ENCODE peak calls at places on chromosomes 13 and 19, in nine cellular contexts. U, Y, R, E, F, N, D, G and J are unnamed samples.

GRCh38 chr19:19271828-19272599 is 1.1 kb downstream of the TM6SF2 start:
- DNase-seq in N (no peak), U (no peak), D (no peak), F (no peak), G (no peak), R (no peak), Y (no peak), E (no peak), J (no peak)

GRCh38 chr13:28582225-28582891 is 76.6 kb upstream of the POMP start:
- DNase-seq in R (no peak), D (peak), U (no peak), G (no peak), F (no peak), N (no peak), Y (no peak), E (no peak), J (no peak)

GRCh38 chr13:79781829-79782540 is 301.0 kb downstream of the NDFIP2 start:
- DNase-seq in G (no peak), F (no peak), R (no peak), Y (peak), D (no peak), U (no peak), N (no peak), E (no peak), J (no peak)

GRCh38 chr19:53977991-53978731 is 13.3 kb upstream of the CACNG6 start:
- DNase-seq in N (peak), U (no peak), Y (peak), G (peak), F (peak), D (peak), R (peak), E (peak), J (peak)

GRCh38 chr19:17855333-17856152 is 4.2 kb upstream of the RPL18A start:
- DNase-seq in E (peak), G (peak), F (peak), N (peak), Y (peak), U (peak), R (no peak), D (peak), J (peak)

GRCh38 chr13:41827507-41828213 is 133.2 kb downstream of the VWA8 start:
- DNase-seq in Y (peak), U (no peak), F (no peak), G (no peak), D (peak), N (peak), R (peak), E (no peak), J (peak)

GRCh38 chr13:53466576-53466975 is 438.0 kb downstream of the OLFM4 start:
- DNase-seq in Y (no peak), R (no peak), D (no peak), U (no peak), E (no peak), G (no peak), F (no peak), N (no peak), J (no peak)

GRCh38 chr19:30557212-30557611 is 185.0 kb downstream of the ZNF536 start:
- DNase-seq in R (no peak), F (no peak), D (no peak), E (no peak), Y (no peak), G (no peak), N (no peak), U (no peak), J (no peak)

GRCh38 chr19:4186087-4186993 is 3.9 kb downstream of the ANKRD24 start:
- DNase-seq in U (peak), D (peak), R (peak), N (peak), E (peak), F (peak), Y (peak), G (peak), J (peak)

GRCh38 chr19:756232-756631 is 5.3 kb downstream of the MISP start:
- DNase-seq in G (peak), U (no peak), Y (peak), D (peak), F (no peak), E (no peak), R (no peak), N (peak), J (peak)

GRCh38 chr19:43624933-43625332 is 5.5 kb upstream of the ZNF428 start:
- DNase-seq in R (no peak), Y (no peak), F (no peak), E (peak), G (peak), U (no peak), N (no peak), D (peak), J (peak)

GRCh38 chr13:96934889-96935490 is 59.3 kb downstream of the OXGR1 start:
- DNase-seq in F (no peak), E (no peak), N (no peak), Y (no peak), D (no peak), G (no peak), R (no peak), U (no peak), J (no peak)

GRCh38 chr19:3692141-3693029 is 7.9 kb downstream of the PIP5K1C start:
- DNase-seq in F (no peak), G (no peak), R (no peak), U (no peak), N (no peak), Y (no peak), E (no peak), D (no peak), J (no peak)

GRCh38 chr19:46704379-46705076 is 12.4 kb downstream of the PRKD2 start:
- DNase-seq in G (peak), R (no peak), Y (no peak), U (peak), D (peak), E (peak), N (peak), F (peak), J (no peak)

GRCh38 chr13:29514720-29515310 is 80.7 kb downstream of the SLC7A1 start:
- DNase-seq in R (no peak), G (no peak), N (no peak), Y (no peak), D (no peak), E (no peak), F (no peak), U (no peak), J (no peak)

GRCh38 chr13:100275746-100276145 is 186.9 kb downstream of the PCCA start:
- DNase-seq in E (no peak), Y (no peak), D (no peak), R (no peak), N (no peak), G (no peak), U (no peak), F (no peak), J (no peak)

GRCh38 chr13:80036845-80037504 is 304.0 kb downstream of the SPRY2 start:
- DNase-seq in N (peak), Y (no peak), U (no peak), R (no peak), D (no peak), E (no peak), G (peak), F (no peak), J (no peak)

GRCh38 chr19:18312021-18312534 is 10.8 kb downstream of the LSM4 start:
- DNase-seq in E (no peak), U (no peak), D (no peak), Y (no peak), F (no peak), N (no peak), R (no peak), G (no peak), J (no peak)

GRCh38 chr19:27889156-27889555 is 1323.8 kb downstream of the UQCRFS1 start:
- DNase-seq in D (no peak), F (no peak), R (no peak), N (no peak), Y (no peak), E (no peak), G (no peak), U (no peak), J (no peak)

GRCh38 chr19:32603961-32604360 is 23.0 kb downstream of the PDCD5 start:
- DNase-seq in E (no peak), N (no peak), Y (no peak), D (no peak), F (no peak), R (no peak), U (no peak), G (no peak), J (no peak)

DNA sequence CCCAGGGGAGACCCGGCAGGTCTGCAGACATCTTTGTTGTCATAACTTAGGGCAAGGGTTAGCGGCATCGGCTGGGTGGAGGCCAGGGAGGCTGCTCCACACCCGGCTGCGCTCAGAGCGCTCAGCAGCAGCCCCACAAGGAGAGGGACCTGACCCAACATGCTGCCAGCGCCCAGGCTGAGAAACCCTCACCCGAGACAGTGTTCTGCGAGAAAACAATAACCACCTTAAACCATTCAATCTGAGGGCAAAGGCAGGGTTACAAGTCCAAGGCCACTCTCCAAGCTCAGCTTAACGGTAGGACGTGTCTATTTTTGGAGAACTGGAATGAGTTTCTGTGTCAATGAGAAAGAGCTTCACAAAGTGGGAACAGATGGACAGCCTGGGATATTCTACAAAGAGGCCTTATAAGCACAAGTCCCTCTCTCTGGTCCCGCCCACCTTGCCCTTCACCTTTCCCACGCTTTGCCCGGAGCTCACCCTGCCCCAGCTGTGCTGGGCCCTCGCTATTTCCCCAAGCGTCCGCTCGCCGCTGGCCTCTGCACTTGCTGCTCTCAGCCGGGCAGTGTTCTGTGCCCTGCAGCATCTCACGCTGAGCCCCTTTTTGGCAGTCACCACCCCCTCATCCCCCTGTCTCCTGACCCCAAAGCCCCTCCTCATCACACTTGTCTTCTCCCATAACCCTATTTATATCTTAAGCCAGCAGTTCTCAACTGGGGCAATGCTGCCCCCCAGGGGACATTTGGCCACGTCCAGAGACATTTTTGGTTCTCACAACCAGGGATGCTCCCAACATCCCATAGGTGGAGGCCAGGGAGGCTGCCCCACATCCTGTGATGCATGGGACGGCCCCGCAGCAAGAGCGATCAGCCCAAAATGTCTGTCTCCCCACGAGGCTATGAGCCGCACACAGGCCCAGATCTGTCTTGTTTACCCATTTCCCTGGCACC is 17.6 kb downstream of the PPP1R12C start:
- DNase-seq in E (no peak), U (no peak), F (no peak), G (no peak), Y (no peak), D (no peak), R (no peak), N (no peak), J (peak)
- TF ChIP-seq CTCF in E (peak), U (peak), F (no peak), G (no peak), Y (peak), D (peak), R (no peak), N (peak), J (peak)

GRCh38 chr19:29393915-29394460 is 131.8 kb upstream of the VSTM2B start:
- DNase-seq in R (no peak), Y (no peak), N (no peak), D (no peak), E (no peak), U (no peak), G (no peak), F (no peak), J (no peak)
- TF ChIP-seq CTCF in R (no peak), Y (no peak), N (no peak), D (no peak), E (no peak), U (no peak), G (no peak), F (no peak), J (no peak)

DNA sequence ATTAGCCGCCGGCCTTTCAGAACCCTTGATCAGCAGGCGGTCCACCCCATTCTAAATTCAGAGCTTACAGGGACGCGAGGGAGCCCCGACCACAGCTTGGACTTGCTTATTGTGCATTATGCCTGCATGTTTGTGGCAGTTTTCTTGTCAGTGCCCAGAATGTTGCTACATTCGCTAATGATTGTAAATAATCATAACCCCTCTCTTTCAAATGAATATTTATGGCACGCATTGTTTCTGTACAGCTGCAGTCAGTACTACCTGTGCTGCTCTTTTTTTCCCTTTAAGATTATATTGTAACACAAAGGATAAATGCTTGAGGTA is 321 bp upstream of the VPS36 start:
- DNase-seq in Y (no peak), R (no peak), N (no peak), U (no peak), F (no peak), E (no peak), G (no peak), D (no peak), J (no peak)
- TF ChIP-seq CTCF in Y (no peak), R (no peak), N (no peak), U (peak), F (peak), E (no peak), G (no peak), D (no peak), J (no peak)

DNA sequence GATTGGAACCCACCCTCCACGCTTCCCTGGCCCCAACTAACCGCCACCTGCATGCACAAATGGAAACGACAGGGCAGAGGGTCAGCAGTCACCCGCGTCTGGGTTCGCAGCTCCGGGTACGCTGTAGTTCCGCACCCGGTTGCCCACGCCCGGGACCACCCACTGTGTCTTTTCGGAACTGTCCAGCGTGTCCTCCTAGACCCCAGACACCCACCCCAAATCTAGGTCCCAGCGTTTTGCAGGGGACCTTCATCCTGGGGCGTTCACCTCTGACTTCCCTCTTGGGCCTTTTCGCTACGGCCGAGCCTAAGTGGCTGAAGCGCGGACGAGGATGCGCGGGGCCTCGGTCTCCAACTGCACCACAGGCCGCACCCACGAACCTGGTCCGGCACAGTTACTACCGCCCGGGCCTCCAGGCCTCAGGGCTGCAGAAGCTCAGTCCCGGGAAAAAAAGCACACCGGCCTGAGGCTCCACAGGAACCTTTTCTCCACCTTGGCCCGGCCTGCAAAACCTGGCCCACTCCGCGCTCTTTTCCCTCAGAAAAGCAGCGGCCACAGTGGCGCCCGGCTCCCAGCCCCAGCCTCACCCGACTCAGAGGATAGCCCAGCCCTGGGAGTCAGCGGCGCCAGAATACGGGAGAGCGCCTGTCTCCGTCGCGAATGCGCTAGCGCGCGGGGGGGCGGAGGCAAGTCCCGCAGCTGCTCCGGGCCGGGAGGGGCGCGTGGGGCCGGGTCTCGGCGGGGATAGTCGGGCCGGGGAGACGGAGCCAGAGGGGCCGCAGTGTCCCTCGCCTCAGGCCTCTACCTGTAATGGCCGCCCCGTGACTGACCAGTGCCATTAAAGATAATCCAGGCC is at the start of gene ZFP30:
- DNase-seq in Y (peak), N (peak), R (peak), F (peak), U (peak), E (peak), D (peak), G (peak), J (peak)
- TF ChIP-seq CTCF in Y (peak), N (no peak), R (no peak), F (no peak), U (no peak), E (no peak), D (no peak), G (no peak), J (no peak)